ENCODE peak calls at places on chromosomes 2 and 18, in four cellular contexts. Y is activated naive CD8-positive, alpha-beta T cell treated with anti-CD3 and anti-CD28 coated beads for 36 hours; P is psoas muscle; X is NCI-H2171. Q is an unnamed sample.

GRCh38 chr2:174835797-174836255 is 71.6 kb upstream of the CHRNA1 start:
- DNase-seq in Y (peak), P (no peak), X (no peak), Q (peak)

GRCh38 chr2:164495491-164496223 is 125.6 kb downstream of the GRB14 start:
- DNase-seq in Y (no peak), X (no peak), P (no peak), Q (no peak)

GRCh38 chr2:234548720-234549420 is 52.0 kb upstream of the ARL4C start:
- DNase-seq in Y (no peak), X (no peak), P (no peak), Q (no peak)

GRCh38 chr2:197571622-197572271 is 55.9 kb downstream of the MOB4 start:
- DNase-seq in P (peak), X (peak), Y (no peak), Q (no peak)

GRCh38 chr18:40877096-40877495 is 1077.9 kb upstream of the PIK3C3 start:
- DNase-seq in P (no peak), X (no peak), Y (no peak), Q (no peak)

GRCh38 chr2:180222642-180223041 is 215.5 kb upstream of the CWC22 start:
- DNase-seq in X (peak), P (no peak), Y (no peak), Q (no peak)

GRCh38 chr18:51802589-51802988 is 537.4 kb upstream of the DCC start:
- DNase-seq in X (no peak), Y (no peak), P (no peak), Q (no peak)

GRCh38 chr18:38944446-38945024 is 1378.9 kb upstream of the CELF4 start:
- DNase-seq in P (no peak), X (no peak), Y (no peak), Q (no peak)

GRCh38 chr2:133457862-133458261 is 110.4 kb downstream of the NCKAP5 start:
- DNase-seq in Y (no peak), P (no peak), X (no peak), Q (no peak)

GRCh38 chr2:216539120-216539519 is 40.5 kb downstream of the RPL37A start:
- DNase-seq in X (no peak), P (no peak), Y (no peak), Q (no peak)

GRCh38 chr2:59150430-59150829 is 909.3 kb upstream of the FANCL start:
- DNase-seq in Y (no peak), X (no peak), P (no peak), Q (no peak)

GRCh38 chr2:45669109-45669508 is 17.6 kb downstream of the PRKCE start:
- DNase-seq in P (no peak), X (no peak), Y (no peak), Q (no peak)

GRCh38 chr2:37005118-37005868 is 39.0 kb upstream of the STRN start:
- DNase-seq in X (no peak), Y (no peak), P (no peak), Q (peak)

GRCh38 chr2:231800493-231801091 is 14.3 kb downstream of the COPS7B start:
- DNase-seq in P (no peak), X (no peak), Y (peak), Q (peak)

GRCh38 chr2:74497777-74498499 is 1.5 kb downstream of the LBX2 start:
- DNase-seq in X (no peak), P (no peak), Y (no peak), Q (peak)

GRCh38 chr2:196331143-196331542 is 159.8 kb upstream of the STK17B start:
- DNase-seq in Y (no peak), X (no peak), P (no peak), Q (no peak)

GRCh38 chr2:104982111-104982510 is 55.8 kb upstream of the MRPS9 start:
- DNase-seq in P (no peak), Y (no peak), X (no peak), Q (no peak)

GRCh38 chr2:224286923-224287322 is 115.0 kb downstream of the FAM124B start:
- DNase-seq in P (no peak), Y (no peak), X (no peak), Q (no peak)

GRCh38 chr2:46749042-46749461 is 166.6 kb downstream of the MCFD2 start:
- DNase-seq in X (no peak), Y (no peak), P (no peak), Q (no peak)

GRCh38 chr2:240999873-241000541 is 1.6 kb downstream of the SNED1 start:
- DNase-seq in X (no peak), P (peak), Y (no peak), Q (peak)

GRCh38 chr2:135948642-135949355 is 36.6 kb downstream of the DARS1 start:
- DNase-seq in X (no peak), P (no peak), Y (peak), Q (no peak)

GRCh38 chr2:189584662-189585061 is 4.1 kb upstream of the SLC40A1 start:
- DNase-seq in X (no peak), Y (no peak), P (no peak), Q (no peak)